ENCODE peak calls at places on chromosomes 7 and 10, in five cellular contexts. M is trophoblast cell, G is fibroblast of lung, J is A549, N is ascending aorta. F is an unnamed sample.
A peak's percentile ranks its signal among the peaks of the same experiment; 100 is the strongest.

GRCh38 chr10:34721201-34721840 is 93.8 kb downstream of the PARD3 start:
- DNase-seq in M (no peak), N (no peak), J (no peak), G (peak; percentile 63), F (no peak)

GRCh38 chr7:29277436-29278215 is 83.1 kb downstream of the CHN2 start:
- DNase-seq in G (no peak), N (no peak), J (no peak), M (no peak), F (no peak)

GRCh38 chr7:23713285-23714235 is 3.5 kb downstream of the STK31 start:
- DNase-seq in J (peak; percentile 30), G (peak; percentile 41), N (no peak), M (peak; percentile 63), F (no peak)

GRCh38 chr10:4704034-4704545 is 121.9 kb upstream of the AKR1E2 start:
- DNase-seq in M (no peak), N (no peak), J (peak; percentile 62), G (peak; percentile 89), F (no peak)

GRCh38 chr7:153638821-153639435 is 413.3 kb upstream of the DPP6 start:
- DNase-seq in J (no peak), M (no peak), G (no peak), N (no peak), F (no peak)

GRCh38 chr7:48090095-48090805 is 1.2 kb downstream of the UPP1 start:
- DNase-seq in J (peak; percentile 41), G (peak; percentile 29), M (peak; percentile 69), N (no peak), F (no peak)

GRCh38 chr10:88004451-88004850 is 141.0 kb downstream of the PTEN start:
- DNase-seq in N (no peak), J (no peak), M (no peak), G (peak; percentile 12), F (no peak)

GRCh38 chr10:74103560-74104248 is 46.9 kb downstream of the AP3M1 start:
- DNase-seq in N (no peak), J (peak; percentile 51), M (no peak), G (peak; percentile 55), F (no peak)

GRCh38 chr7:102258749-102259107 is 27.9 kb upstream of the SH2B2 start:
- DNase-seq in M (no peak), N (no peak), G (no peak), J (no peak), F (no peak)

GRCh38 chr7:7944619-7945282 is 23.8 kb upstream of the GLCCI1 start:
- DNase-seq in N (no peak), M (no peak), J (no peak), G (no peak), F (no peak)

GRCh38 chr7:32616625-32617024 is 121.3 kb downstream of the AVL9 start:
- DNase-seq in J (peak; percentile 92), G (peak; percentile 51), N (no peak), M (peak; percentile 62), F (no peak)

GRCh38 chr7:32611201-32611691 is 116.0 kb downstream of the AVL9 start:
- DNase-seq in G (peak; percentile 49), J (no peak), M (no peak), N (no peak), F (no peak)

GRCh38 chr7:32609463-32609862 is 114.2 kb downstream of the AVL9 start:
- DNase-seq in G (no peak), M (no peak), J (no peak), N (no peak), F (no peak)

GRCh38 chr7:32611700-32612099 is 116.4 kb downstream of the AVL9 start:
- DNase-seq in J (no peak), M (no peak), G (peak; percentile 38), N (no peak), F (no peak)
- H3K4me3 ChIP-seq in J (no peak overlapping the region), M (no peak overlapping the region), G (no peak overlapping the region), N (no peak overlapping the region), F (no peak overlapping the region)

DNA sequence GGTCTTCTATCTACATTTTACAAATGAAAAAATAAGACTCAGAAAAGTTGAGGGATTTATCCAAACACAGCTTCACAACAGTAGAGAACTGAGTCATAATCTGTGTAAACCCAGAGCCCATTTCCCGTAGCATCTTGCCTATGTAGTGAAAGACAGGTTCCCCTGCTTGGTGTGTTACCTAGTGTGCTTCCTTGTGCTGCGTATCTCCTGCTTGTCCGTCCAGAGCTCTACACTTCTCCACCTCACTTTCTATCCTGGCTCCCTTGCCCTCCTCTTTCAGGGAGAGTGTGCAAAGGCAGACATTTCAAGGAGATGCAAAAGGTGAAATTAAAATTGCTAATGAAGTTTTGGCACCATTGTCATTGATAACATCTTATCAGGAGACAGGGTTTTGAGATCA is 1.4 kb upstream of the ASNS start:
- DNase-seq in M (no peak), G (no peak), J (no peak), N (no peak), F (no peak)
- H3K4me3 ChIP-seq in M (no peak overlapping the region), G (no peak overlapping the region), J (no peak overlapping the region), N (no peak overlapping the region), F (no peak overlapping the region)

DNA sequence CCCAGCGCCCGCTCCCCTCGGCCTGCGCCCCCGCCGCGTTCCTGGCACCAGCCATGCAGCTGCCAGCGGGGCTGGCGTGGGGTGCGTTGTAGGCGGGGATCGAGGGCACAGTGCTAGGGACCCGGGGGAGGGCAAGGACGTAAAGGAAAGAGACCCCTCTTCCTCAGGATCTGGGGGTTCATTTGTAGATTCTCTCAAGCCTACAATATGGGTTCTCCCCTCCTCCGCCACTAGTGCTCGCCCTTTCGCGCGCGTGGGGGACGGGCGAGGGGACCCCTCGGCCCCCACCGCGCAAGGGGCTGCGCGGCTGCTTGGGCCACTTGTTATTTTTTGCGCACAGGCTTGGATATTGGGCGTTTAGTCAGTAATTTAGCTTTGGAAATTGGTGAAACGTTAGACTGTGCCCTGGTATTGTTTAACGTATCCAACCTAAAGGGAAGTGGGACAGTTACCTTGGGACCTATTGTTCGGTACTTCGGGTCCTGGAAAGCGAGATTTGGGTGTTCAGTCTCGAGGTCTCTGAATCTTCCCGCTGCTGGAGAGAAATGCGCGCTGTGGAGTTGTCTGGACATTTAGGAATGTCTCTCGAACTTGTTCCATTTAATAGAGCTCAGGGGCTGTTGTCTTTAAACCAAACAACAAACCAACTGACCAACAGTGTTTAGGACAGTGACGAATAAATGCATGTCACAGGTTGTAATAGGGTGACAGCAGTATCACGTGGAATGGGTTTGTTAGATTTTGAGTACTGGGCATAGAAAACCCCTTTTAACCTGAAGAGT is 815 bp downstream of the CDK14 start:
- DNase-seq in M (no peak), J (no peak), N (no peak), G (peak; percentile 53), F (no peak)
- H3K4me3 ChIP-seq in M (peak overlapping the region; percentile 85), J (peak overlapping the region; percentile 57), N (peak overlapping the region; percentile 93), G (peak overlapping the region; percentile 85), F (peak overlapping the region; percentile 89)

DNA sequence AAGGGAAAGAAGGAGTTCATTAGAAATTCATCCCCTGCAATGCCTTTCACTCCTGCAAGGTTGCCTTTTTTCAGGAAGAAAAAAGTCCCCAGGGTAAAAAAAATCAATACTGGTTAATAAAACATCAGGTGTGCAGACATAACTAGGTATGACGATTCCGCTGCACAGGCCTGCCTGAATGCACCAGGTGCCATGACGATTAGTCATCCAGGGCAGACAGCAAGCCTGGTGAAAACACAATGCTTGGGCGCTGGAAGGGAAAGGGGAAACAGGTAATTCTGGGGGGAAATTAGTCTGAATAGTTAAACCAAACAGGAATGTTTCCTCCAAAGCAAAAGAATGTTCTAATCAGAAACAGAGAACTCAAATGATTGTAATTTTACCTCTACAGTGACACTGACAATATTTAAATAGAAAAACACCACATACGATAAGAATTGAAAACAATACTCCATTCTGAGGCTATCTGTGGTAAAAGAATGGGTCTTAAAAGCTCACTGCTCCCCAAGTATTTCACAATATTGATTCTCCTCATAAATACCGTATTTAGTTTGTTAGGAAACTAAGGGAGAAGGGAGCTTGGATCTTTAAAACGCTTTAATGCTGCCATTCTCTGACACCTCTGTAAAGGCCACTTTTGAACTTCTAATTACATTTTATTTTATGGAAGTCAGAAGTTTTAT is 45.2 kb downstream of the VPS41 start:
- DNase-seq in M (peak; percentile 59), G (no peak), N (no peak), J (no peak), F (no peak)
- H3K4me3 ChIP-seq in M (no peak overlapping the region), G (no peak overlapping the region), N (no peak overlapping the region), J (no peak overlapping the region), F (no peak overlapping the region)

DNA sequence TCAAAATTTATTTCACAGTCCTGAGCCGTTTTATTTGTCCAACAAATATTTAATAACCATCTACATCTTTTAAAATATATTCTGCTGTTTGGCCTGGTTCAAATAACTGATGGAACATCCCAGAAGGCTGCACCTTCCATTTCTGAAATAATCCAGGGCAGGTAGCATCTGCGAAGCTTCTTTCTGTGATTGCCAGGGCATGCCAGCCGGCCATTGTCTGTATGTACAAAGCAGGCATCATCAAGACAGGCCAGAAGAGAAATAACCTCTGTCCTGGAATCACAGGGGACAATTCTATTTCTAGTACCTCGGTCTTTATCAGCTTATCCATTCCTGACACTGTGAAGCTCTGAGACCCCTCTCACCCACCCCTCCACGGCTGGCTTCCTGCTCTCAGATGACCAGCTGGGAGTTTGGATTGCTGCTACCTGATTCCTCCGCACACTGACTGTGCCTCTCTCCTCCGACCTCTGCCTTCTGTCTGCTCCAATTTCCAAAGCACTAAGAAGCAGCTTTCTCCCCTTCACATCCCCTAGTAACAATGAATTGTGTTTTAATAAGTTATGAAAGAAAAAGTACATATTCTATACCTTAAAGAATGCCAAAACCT is 8.0 kb downstream of the DGKI start:
- DNase-seq in N (no peak), J (no peak), G (no peak), M (no peak), F (no peak)
- H3K4me3 ChIP-seq in N (no peak overlapping the region), J (no peak overlapping the region), G (no peak overlapping the region), M (no peak overlapping the region), F (no peak overlapping the region)

DNA sequence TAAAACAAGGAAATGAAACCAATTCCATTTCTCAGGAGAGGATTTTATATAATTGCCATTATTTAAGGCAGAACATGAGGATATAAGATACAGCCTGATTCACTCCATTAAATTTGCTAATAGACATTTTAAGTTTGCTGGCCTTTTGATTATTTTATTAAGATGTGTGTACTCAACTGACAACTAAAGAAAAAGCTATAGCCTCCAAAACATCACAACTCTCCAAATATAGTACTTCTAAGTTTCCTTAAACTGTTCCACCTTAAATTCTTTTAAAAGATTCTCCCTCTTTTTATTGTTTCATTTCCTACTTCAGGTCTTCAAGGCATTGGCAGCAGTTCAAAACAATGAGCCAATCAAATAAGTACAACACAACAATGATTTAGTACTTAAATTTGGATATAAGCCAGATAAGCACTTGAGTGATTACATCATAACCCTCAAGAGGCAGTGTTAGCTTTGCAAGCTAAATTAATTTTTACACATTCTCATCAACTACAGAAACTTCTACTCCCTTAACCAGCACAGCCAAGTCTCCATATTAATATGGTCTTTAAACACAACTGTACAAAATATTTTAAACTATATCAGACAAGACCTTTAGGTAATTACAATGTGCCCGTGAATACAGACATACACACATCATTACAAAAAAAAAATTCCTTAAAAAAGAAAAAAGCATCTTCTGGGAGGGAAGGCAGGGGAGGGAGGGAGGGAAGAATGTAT is 121.8 kb downstream of the KMT2C start:
- DNase-seq in N (no peak), M (no peak), J (peak; percentile 88), G (peak; percentile 91), F (no peak)
- H3K4me3 ChIP-seq in N (no peak overlapping the region), M (no peak overlapping the region), J (no peak overlapping the region), G (no peak overlapping the region), F (peak overlapping the region; percentile 20)

F was measured in coronary artery.